ENCODE peak calls at places on chromosomes 13 and 19, in ten cellular contexts. D, F, W, T, Z, V, N, Y, U and A are unnamed samples.

GRCh38 chr13:96552523-96552922 is 441.8 kb downstream of the OXGR1 start:
- DNase-seq in D (no peak), F (no peak), W (no peak), T (no peak), Z (no peak), V (no peak), N (no peak), Y (no peak), U (no peak), A (no peak)

GRCh38 chr13:100836696-100837095 is 162.1 kb upstream of the TMTC4 start:
- DNase-seq in D (no peak), F (no peak), W (no peak), T (no peak), Z (no peak), V (peak; percentile 46), N (no peak), Y (no peak), U (peak; percentile 45), A (no peak)

GRCh38 chr13:21671793-21672680 is 1.2 kb downstream of the FGF9 start:
- DNase-seq in D (no peak), F (no peak), W (no peak), T (no peak), Z (no peak), V (no peak), N (no peak), Y (no peak), U (no peak), A (no peak)

GRCh38 chr13:97502691-97503090 is 68.7 kb downstream of the RAP2A start:
- DNase-seq in D (no peak), F (no peak), W (no peak), T (no peak), Z (no peak), V (no peak), N (no peak), Y (no peak), U (no peak), A (no peak)

GRCh38 chr13:65613004-65613403 is 1617.1 kb downstream of the PCDH9 start:
- DNase-seq in D (no peak), F (no peak), W (no peak), T (peak; percentile 8), Z (no peak), V (no peak), N (no peak), Y (no peak), U (no peak), A (no peak)

GRCh38 chr19:5172859-5173577 is 167.6 kb downstream of the PTPRS start:
- DNase-seq in D (no peak), F (peak; percentile 59), W (no peak), T (peak; percentile 94), Z (peak; percentile 77), V (peak; percentile 97), N (no peak), Y (no peak), U (peak; percentile 97), A (no peak)

GRCh38 chr19:40716031-40716654 is 543 bp downstream of the COQ8B start:
- DNase-seq in D (no peak), F (peak; percentile 90), W (no peak), T (peak; percentile 72), Z (peak; percentile 75), V (no peak), N (peak; percentile 58), Y (no peak), U (no peak), A (peak; percentile 91)

GRCh38 chr19:35318679-35319448 is 10.1 kb upstream of the CD22 start:
- DNase-seq in D (peak; percentile 72), F (peak; percentile 56), W (peak; percentile 49), T (peak; percentile 93), Z (peak; percentile 72), V (peak; percentile 14), N (no peak), Y (no peak), U (peak; percentile 29), A (peak; percentile 43)

GRCh38 chr19:54415901-54416621 is 797 bp downstream of the TTYH1 start:
- DNase-seq in D (no peak), F (no peak), W (no peak), T (no peak), Z (no peak), V (no peak), N (no peak), Y (no peak), U (no peak), A (no peak)

GRCh38 chr19:12723383-12723642 is 419 bp downstream of the TNPO2 start:
- DNase-seq in D (no peak), F (no peak), W (no peak), T (no peak), Z (no peak), V (peak; percentile 9), N (peak; percentile 26), Y (no peak), U (peak; percentile 12), A (no peak)

GRCh38 chr19:54875506-54875905 is 1.5 kb downstream of the FCAR start:
- DNase-seq in D (no peak), F (no peak), W (no peak), T (no peak), Z (no peak), V (no peak), N (no peak), Y (no peak), U (no peak), A (no peak)

GRCh38 chr19:3518231-3518630 is 12.1 kb downstream of the FZR1 start:
- DNase-seq in D (no peak), F (no peak), W (no peak), T (no peak), Z (no peak), V (no peak), N (no peak), Y (no peak), U (no peak), A (no peak)

GRCh38 chr19:3539743-3540118 is 757 bp downstream of the TEKTIP1 start:
- DNase-seq in D (no peak), F (no peak), W (no peak), T (no peak), Z (no peak), V (no peak), N (no peak), Y (no peak), U (no peak), A (no peak)

GRCh38 chr19:5147074-5147970 is 178.4 kb downstream of the KDM4B start:
- DNase-seq in D (no peak), F (no peak), W (peak; percentile 8), T (no peak), Z (no peak), V (no peak), N (no peak), Y (peak; percentile 0), U (no peak), A (no peak)

GRCh38 chr19:45712699-45713067 is 18.0 kb downstream of the FBXO46 start:
- DNase-seq in D (no peak), F (no peak), W (no peak), T (no peak), Z (no peak), V (no peak), N (no peak), Y (no peak), U (no peak), A (no peak)

GRCh38 chr19:11693505-11694499 is 44.9 kb downstream of the ZNF823 start:
- DNase-seq in D (no peak), F (no peak), W (no peak), T (peak; percentile 56), Z (no peak), V (peak; percentile 32), N (peak; percentile 7), Y (no peak), U (peak; percentile 45), A (no peak)

GRCh38 chr13:50326746-50327145 is 311.5 kb downstream of the KCNRG start:
- DNase-seq in D (no peak), F (no peak), W (no peak), T (no peak), Z (no peak), V (peak; percentile 21), N (no peak), Y (no peak), U (peak; percentile 56), A (no peak)

GRCh38 chr13:105213512-105213911 is 1322.0 kb downstream of the EFNB2 start:
- DNase-seq in D (no peak), F (no peak), W (no peak), T (no peak), Z (no peak), V (no peak), N (peak; percentile 13), Y (no peak), U (no peak), A (no peak)

GRCh38 chr19:39320948-39321831 is 527 bp upstream of the LRFN1 start:
- DNase-seq in D (no peak), F (no peak), W (no peak), T (no peak), Z (no peak), V (no peak), N (no peak), Y (no peak), U (no peak), A (no peak)
- H3K4me3 ChIP-seq in D (peak overlapping the region; percentile 41), F (no peak overlapping the region), W (no peak overlapping the region), T (peak overlapping the region; percentile 15), Z (peak overlapping the region; percentile 53), V (no peak overlapping the region), N (no peak overlapping the region), Y (peak overlapping the region; percentile 62), U (no peak overlapping the region), A (no peak overlapping the region)

GRCh38 chr19:44113138-44113783 is at the start of gene ZNF225:
- DNase-seq in D (peak; percentile 95), F (peak; percentile 98), W (peak; percentile 97), T (peak; percentile 97), Z (peak; percentile 98), V (peak; percentile 98), N (peak; percentile 97), Y (peak; percentile 98), U (peak; percentile 99), A (peak; percentile 92)
- TF ChIP-seq CTCF in D (peak; percentile 10), F (no peak), W (no peak), T (no peak), Z (no peak), V (no peak), N (no peak), Y (no peak), U (no peak), A (no peak)

DNA sequence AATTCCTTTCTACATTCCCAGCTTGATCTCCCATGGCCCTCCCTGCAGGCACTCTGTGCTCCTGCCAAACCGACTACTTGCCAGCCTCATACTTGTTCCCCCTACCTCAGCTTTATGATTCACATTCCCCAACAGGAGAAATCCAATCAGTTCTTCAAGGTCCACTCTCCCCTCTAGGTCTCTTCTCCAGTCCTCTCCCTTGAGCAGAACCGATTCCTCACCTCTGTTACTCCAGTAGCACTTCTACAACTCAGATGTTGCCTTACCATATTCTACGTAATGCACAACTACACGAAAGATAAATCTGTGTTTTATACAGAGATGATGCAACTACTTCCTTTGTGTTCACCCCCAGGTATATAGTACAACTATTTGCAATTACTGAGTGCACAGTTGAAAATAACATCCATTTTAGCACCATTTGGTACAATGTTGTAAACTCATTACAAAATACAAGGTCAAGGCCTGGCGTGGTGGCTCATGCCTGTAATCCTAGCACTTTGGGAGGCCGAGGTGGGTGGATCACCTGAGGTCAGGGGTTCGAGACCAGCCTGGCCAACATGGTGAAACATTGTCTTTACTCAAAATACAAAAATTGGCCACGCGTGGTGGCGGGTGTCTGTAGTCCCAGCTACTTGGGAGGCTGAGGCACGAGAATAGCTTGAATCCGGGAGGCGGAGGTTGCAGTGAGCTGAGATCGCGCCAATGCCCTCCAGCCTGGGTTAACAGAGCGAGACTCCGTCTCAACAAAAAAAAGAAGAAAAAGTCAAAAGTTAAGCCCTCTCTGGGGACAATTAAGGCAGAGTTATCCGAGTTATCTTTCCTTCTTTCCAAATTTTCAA is 2.9 kb upstream of the WBP4 start:
- DNase-seq in D (no peak), F (no peak), W (no peak), T (no peak), Z (no peak), V (no peak), N (no peak), Y (peak; percentile 23), U (peak; percentile 37), A (no peak)
- H3K4me3 ChIP-seq in D (peak overlapping the region; percentile 88), F (no peak overlapping the region), W (peak overlapping the region; percentile 83), T (no peak overlapping the region), Z (peak overlapping the region; percentile 77), V (peak overlapping the region; percentile 87), N (peak overlapping the region; percentile 94), Y (peak overlapping the region; percentile 81), U (peak overlapping the region; percentile 84), A (peak overlapping the region; percentile 88)

GRCh38 chr13:51935326-51936171 is 73.8 kb downstream of the CCDC70 start:
- DNase-seq in D (no peak), F (no peak), W (no peak), T (peak; percentile 19), Z (no peak), V (no peak), N (no peak), Y (no peak), U (peak; percentile 6), A (no peak)
- TF ChIP-seq CTCF in D (peak; percentile 16), F (peak; percentile 51), W (no peak), T (peak; percentile 35), Z (no peak), V (peak; percentile 26), N (peak; percentile 8), Y (peak; percentile 29), U (no peak), A (peak; percentile 50)